ENCODE peak calls at places on chromosome 6, in five cellular contexts. A is AML-193, Z is transverse colon, U is endothelial cell, C is GM10248. E is an unnamed sample.

GRCh38 chr6:41119508-41119907 is 34.6 kb downstream of the TREML1 start:
- DNase-seq in A (no peak), Z (no peak), U (no peak), C (no peak), E (no peak)

GRCh38 chr6:134446228-134446848 is 128.4 kb upstream of the SGK1 start:
- DNase-seq in A (no peak), Z (no peak), U (no peak), C (no peak), E (peak; percentile 8)

GRCh38 chr6:46352541-46353267 is 138.5 kb downstream of the RCAN2 start:
- DNase-seq in A (no peak), Z (no peak), U (no peak), C (no peak), E (no peak)

GRCh38 chr6:18245642-18246041 is 18.7 kb downstream of the DEK start:
- DNase-seq in A (no peak), Z (no peak), U (no peak), C (no peak), E (no peak)

GRCh38 chr6:33856655-33857054 is 52.9 kb upstream of the MLN start:
- DNase-seq in A (peak; percentile 52), Z (peak; percentile 23), U (no peak), C (no peak), E (no peak)

GRCh38 chr6:119612176-119612870 is 262.8 kb upstream of the MAN1A1 start:
- DNase-seq in A (no peak), Z (no peak), U (no peak), C (no peak), E (no peak)

GRCh38 chr6:35736293-35736894 is 438 bp upstream of the ARMC12 start:
- DNase-seq in A (peak; percentile 69), Z (peak; percentile 89), U (peak; percentile 78), C (peak; percentile 79), E (peak; percentile 83)

GRCh38 chr6:28383235-28384142 is 16.1 kb downstream of the ZSCAN12 start:
- DNase-seq in A (peak; percentile 71), Z (peak; percentile 92), U (peak; percentile 79), C (peak; percentile 84), E (peak; percentile 79)

GRCh38 chr6:132961122-132961521 is 146.8 kb downstream of the RPS12 start:
- DNase-seq in A (no peak), Z (no peak), U (no peak), C (no peak), E (no peak)

GRCh38 chr6:165917576-165917975 is 250.1 kb downstream of the TBXT start:
- DNase-seq in A (no peak), Z (no peak), U (no peak), C (no peak), E (no peak)

GRCh38 chr6:27863962-27864905 is 48.0 kb downstream of the OR2B2 start:
- DNase-seq in A (no peak), Z (peak; percentile 17), U (no peak), C (no peak), E (no peak)

GRCh38 chr6:13139119-13139518 is 189.2 kb downstream of the TBC1D7 start:
- DNase-seq in A (no peak), Z (no peak), U (no peak), C (no peak), E (no peak)

GRCh38 chr6:115932481-115932880 is 128.2 kb downstream of the FRK start:
- DNase-seq in A (no peak), Z (no peak), U (no peak), C (no peak), E (no peak)

E was measured in germinal center.